ENCODE peak calls at places on chromosomes 11 and 22, in five cellular contexts. One of them, this sample, is unnamed. For H3K4me1, the result is how much of the 10 kb centered on the place peaks cover.

GRCh38 chr22:19037282-19038163 is 84.7 kb downstream of the DGCR2 start:
- DNase-seq in neural progenitor cell: no peak
- DNase-seq in A549: no peak
- DNase-seq in stomach: no peak
- DNase-seq in pancreas: no peak
- DNase-seq in this sample: peak

GRCh38 chr11:19355601-19356000 is 114.9 kb upstream of the E2F8 start:
- DNase-seq in neural progenitor cell: no peak
- DNase-seq in A549: no peak
- DNase-seq in stomach: no peak
- DNase-seq in pancreas: no peak
- DNase-seq in this sample: no peak

GRCh38 chr11:8019671-8020597 is 32.8 kb downstream of the EIF3F start:
- DNase-seq in neural progenitor cell: peak
- DNase-seq in A549: peak
- DNase-seq in stomach: no peak
- DNase-seq in pancreas: no peak
- DNase-seq in this sample: no peak

GRCh38 chr11:66768818-66769217 is 39.8 kb upstream of the SPTBN2 start:
- DNase-seq in neural progenitor cell: no peak
- DNase-seq in A549: no peak
- DNase-seq in stomach: no peak
- DNase-seq in pancreas: no peak
- DNase-seq in this sample: no peak

GRCh38 chr11:95925011-95925410 is 1.1 kb upstream of the MTMR2 start:
- DNase-seq in neural progenitor cell: peak
- DNase-seq in A549: peak
- DNase-seq in stomach: no peak
- DNase-seq in pancreas: no peak
- DNase-seq in this sample: no peak

GRCh38 chr11:125276635-125277008 is 112.1 kb downstream of the PKNOX2 start:
- DNase-seq in neural progenitor cell: no peak
- DNase-seq in A549: no peak
- DNase-seq in stomach: no peak
- DNase-seq in pancreas: no peak
- DNase-seq in this sample: no peak

GRCh38 chr22:22201185-22201924 is 43.2 kb upstream of the VPREB1 start:
- DNase-seq in neural progenitor cell: peak
- DNase-seq in A549: peak
- DNase-seq in stomach: peak
- DNase-seq in pancreas: no peak
- DNase-seq in this sample: no peak

GRCh38 chr11:32440372-32440888 is 5.1 kb upstream of the WT1 start:
- DNase-seq in neural progenitor cell: no peak
- DNase-seq in A549: no peak
- DNase-seq in stomach: no peak
- DNase-seq in pancreas: no peak
- DNase-seq in this sample: no peak

GRCh38 chr22:30561402-30562154 is 12.9 kb downstream of the GAL3ST1 start:
- DNase-seq in neural progenitor cell: no peak
- DNase-seq in A549: no peak
- DNase-seq in stomach: no peak
- DNase-seq in pancreas: no peak
- DNase-seq in this sample: no peak

GRCh38 chr22:29871684-29872083 is 11.3 kb upstream of the MTMR3 start:
- DNase-seq in neural progenitor cell: peak
- DNase-seq in A549: no peak
- DNase-seq in stomach: no peak
- DNase-seq in pancreas: no peak
- DNase-seq in this sample: no peak

GRCh38 chr11:75469785-75470405 is 36.9 kb upstream of the KLHL35 start:
- DNase-seq in neural progenitor cell: no peak
- DNase-seq in A549: no peak
- DNase-seq in stomach: no peak
- DNase-seq in pancreas: no peak
- DNase-seq in this sample: no peak

GRCh38 chr11:36095716-36096115 is 151.9 kb downstream of the LDLRAD3 start:
- DNase-seq in neural progenitor cell: no peak
- DNase-seq in A549: no peak
- DNase-seq in stomach: no peak
- DNase-seq in pancreas: no peak
- DNase-seq in this sample: no peak

GRCh38 chr11:25423436-25424184 is 908.3 kb upstream of the ANO3 start:
- DNase-seq in neural progenitor cell: no peak
- DNase-seq in A549: no peak
- DNase-seq in stomach: no peak
- DNase-seq in pancreas: no peak
- DNase-seq in this sample: no peak

GRCh38 chr22:45104313-45104712 is 59.4 kb upstream of the NUP50 start:
- DNase-seq in neural progenitor cell: no peak
- DNase-seq in A549: no peak
- DNase-seq in stomach: no peak
- DNase-seq in pancreas: no peak
- DNase-seq in this sample: no peak

GRCh38 chr11:46418751-46419150 is 27.2 kb upstream of the CHRM4 start:
- DNase-seq in neural progenitor cell: peak
- DNase-seq in A549: no peak
- DNase-seq in stomach: no peak
- DNase-seq in pancreas: no peak
- DNase-seq in this sample: no peak

GRCh38 chr11:126588630-126589491 is 233.4 kb downstream of the ST3GAL4 start:
- DNase-seq in neural progenitor cell: no peak
- DNase-seq in A549: no peak
- DNase-seq in stomach: no peak
- DNase-seq in pancreas: no peak
- DNase-seq in this sample: no peak

GRCh38 chr22:39725351-39726035 is 154.9 kb downstream of the CACNA1I start:
- DNase-seq in neural progenitor cell: no peak
- DNase-seq in A549: no peak
- DNase-seq in stomach: no peak
- DNase-seq in pancreas: no peak
- DNase-seq in this sample: no peak

GRCh38 chr11:70933986-70934583 is 318.3 kb downstream of the SHANK2 start:
- DNase-seq in neural progenitor cell: no peak
- DNase-seq in A549: no peak
- DNase-seq in stomach: no peak
- DNase-seq in pancreas: no peak
- DNase-seq in this sample: no peak

GRCh38 chr22:33539902-33540751 is 380.1 kb downstream of the LARGE1 start:
- DNase-seq in neural progenitor cell: no peak
- DNase-seq in A549: peak
- DNase-seq in stomach: peak
- DNase-seq in pancreas: peak
- DNase-seq in this sample: peak
- H3K4me1 ChIP-seq in neural progenitor cell: under half
- H3K4me1 ChIP-seq in A549: half or more
- H3K4me1 ChIP-seq in stomach: under half
- H3K4me1 ChIP-seq in pancreas: under half
- H3K4me1 ChIP-seq in this sample: under half

DNA sequence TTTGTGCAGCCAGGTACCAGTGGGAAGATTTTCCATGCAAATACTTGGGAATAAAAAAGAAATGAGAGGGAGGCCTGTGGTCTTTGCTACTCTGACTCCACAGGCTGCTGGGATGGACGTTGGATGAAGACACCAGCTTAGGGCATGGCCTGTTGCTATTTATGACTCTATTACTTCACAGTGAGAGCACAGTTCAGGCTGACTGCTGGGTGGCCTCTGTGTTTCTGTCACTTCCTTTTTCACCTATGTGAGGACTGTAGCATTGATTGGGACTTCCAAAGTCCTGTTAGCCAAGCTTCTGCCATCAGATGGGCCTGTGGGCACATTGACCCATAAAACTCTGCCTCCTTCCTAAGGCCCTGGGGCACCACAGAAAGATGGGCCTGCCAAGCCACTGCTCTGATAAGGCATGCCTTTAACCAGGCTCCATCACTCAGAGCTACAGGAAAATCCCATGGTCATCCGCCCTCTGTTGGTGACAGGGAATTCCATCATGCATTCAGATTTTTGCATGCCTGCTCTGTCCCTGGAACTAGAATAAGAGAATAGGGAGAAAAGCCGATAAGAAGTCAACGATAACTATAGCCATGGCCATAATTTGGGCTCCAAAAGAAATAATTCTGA is 64.6 kb downstream of the KCNJ1 start:
- DNase-seq in neural progenitor cell: peak
- DNase-seq in A549: peak
- DNase-seq in stomach: peak
- DNase-seq in pancreas: peak
- DNase-seq in this sample: no peak
- TF ChIP-seq CTCF in neural progenitor cell: peak
- TF ChIP-seq CTCF in A549: no peak
- TF ChIP-seq CTCF in stomach: no peak
- TF ChIP-seq CTCF in pancreas: peak
- TF ChIP-seq CTCF in this sample: no peak

DNA sequence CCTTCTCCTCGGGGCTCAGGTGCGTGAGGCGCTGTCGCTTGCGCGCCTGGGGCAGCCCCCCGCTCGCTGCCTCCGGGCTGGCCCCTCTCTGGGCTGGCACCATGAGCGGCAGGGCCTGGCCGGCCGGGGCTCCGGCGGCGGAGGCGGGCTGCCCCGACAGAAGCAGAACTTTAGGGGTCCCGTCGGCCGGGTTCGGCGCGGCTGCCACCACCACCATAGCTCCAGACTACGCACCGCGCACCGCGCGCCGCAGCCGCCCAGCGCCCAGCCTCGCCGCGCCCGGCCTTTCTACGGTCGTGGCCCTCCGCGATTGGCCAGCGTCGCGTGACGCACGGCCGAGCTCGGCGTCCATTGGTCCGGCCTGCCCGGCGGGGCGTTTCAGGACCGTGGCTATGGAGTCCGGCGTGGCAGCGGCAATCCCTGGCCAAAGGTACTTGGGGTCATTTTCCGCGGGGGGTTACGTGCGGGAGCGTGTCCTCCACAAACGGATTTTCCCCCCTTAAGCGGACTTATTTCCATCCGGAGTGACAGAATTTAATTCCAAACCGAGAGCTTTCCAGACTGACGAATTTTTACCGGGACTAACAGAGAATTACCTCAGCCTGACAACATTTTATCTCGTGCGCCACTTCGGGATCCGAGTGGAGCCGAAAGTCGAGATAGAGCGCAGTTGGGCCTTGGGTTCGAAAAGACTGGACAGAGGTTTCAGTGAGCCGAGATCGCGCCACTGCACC is at the start of gene XBP1:
- DNase-seq in neural progenitor cell: peak
- DNase-seq in A549: peak
- DNase-seq in stomach: peak
- DNase-seq in pancreas: peak
- DNase-seq in this sample: peak
- H3K4me1 ChIP-seq in neural progenitor cell: under half
- H3K4me1 ChIP-seq in A549: under half
- H3K4me1 ChIP-seq in stomach: under half
- H3K4me1 ChIP-seq in pancreas: under half
- H3K4me1 ChIP-seq in this sample: half or more

GRCh38 chr22:41525450-41526225 is 18.6 kb downstream of the POLR3H start:
- DNase-seq in neural progenitor cell: no peak
- DNase-seq in A549: no peak
- DNase-seq in stomach: no peak
- DNase-seq in pancreas: no peak
- DNase-seq in this sample: no peak

GRCh38 chr22:41523464-41524221 is 20.6 kb downstream of the POLR3H start:
- DNase-seq in neural progenitor cell: no peak
- DNase-seq in A549: no peak
- DNase-seq in stomach: peak
- DNase-seq in pancreas: peak
- DNase-seq in this sample: peak

GRCh38 chr22:41526226-41526531 is 18.1 kb downstream of the POLR3H start:
- DNase-seq in neural progenitor cell: no peak
- DNase-seq in A549: no peak
- DNase-seq in stomach: no peak
- DNase-seq in pancreas: no peak
- DNase-seq in this sample: no peak

GRCh38 chr22:41524283-41524682 is 20.0 kb downstream of the POLR3H start:
- DNase-seq in neural progenitor cell: no peak
- DNase-seq in A549: no peak
- DNase-seq in stomach: peak
- DNase-seq in pancreas: peak
- DNase-seq in this sample: peak

GRCh38 chr22:41524809-41525449 is 19.3 kb downstream of the POLR3H start:
- DNase-seq in neural progenitor cell: no peak
- DNase-seq in A549: no peak
- DNase-seq in stomach: peak
- DNase-seq in pancreas: no peak
- DNase-seq in this sample: peak
- TF ChIP-seq CTCF in neural progenitor cell: no peak
- TF ChIP-seq CTCF in A549: no peak
- TF ChIP-seq CTCF in stomach: no peak
- TF ChIP-seq CTCF in pancreas: no peak
- TF ChIP-seq CTCF in this sample: no peak

GRCh38 chr11:77883775-77884174 is 62.8 kb downstream of the AAMDC start:
- DNase-seq in neural progenitor cell: no peak
- DNase-seq in A549: no peak
- DNase-seq in stomach: no peak
- DNase-seq in pancreas: no peak
- DNase-seq in this sample: no peak

GRCh38 chr11:77884186-77884828 is 63.4 kb downstream of the AAMDC start:
- DNase-seq in neural progenitor cell: no peak
- DNase-seq in A549: no peak
- DNase-seq in stomach: no peak
- DNase-seq in pancreas: no peak
- DNase-seq in this sample: no peak

GRCh38 chr11:77882396-77882795 is 61.5 kb downstream of the AAMDC start:
- DNase-seq in neural progenitor cell: no peak
- DNase-seq in A549: no peak
- DNase-seq in stomach: no peak
- DNase-seq in pancreas: no peak
- DNase-seq in this sample: no peak

GRCh38 chr11:77884829-77885190 is 63.9 kb downstream of the AAMDC start:
- DNase-seq in neural progenitor cell: no peak
- DNase-seq in A549: no peak
- DNase-seq in stomach: no peak
- DNase-seq in pancreas: no peak
- DNase-seq in this sample: no peak

DNA sequence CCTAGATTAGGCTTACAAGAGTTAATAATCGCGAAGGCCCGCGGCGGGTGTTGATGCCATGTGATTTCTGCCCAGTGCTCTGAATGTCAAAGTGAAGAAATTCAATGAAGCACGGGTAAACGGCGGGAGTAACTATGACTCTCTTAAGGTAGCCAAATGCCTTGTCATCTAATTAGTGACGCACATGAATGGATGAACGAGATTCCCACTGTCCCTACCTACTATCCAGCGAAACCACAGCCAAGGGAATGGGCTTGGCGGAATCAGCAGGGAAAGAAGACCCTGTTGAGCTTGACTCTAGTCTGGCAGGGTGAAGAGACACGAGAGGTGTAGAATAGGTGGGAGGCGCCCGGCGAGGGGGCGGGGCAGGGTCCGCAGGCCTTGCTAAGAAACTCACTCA is 65.5 kb downstream of the AAMDC start:
- DNase-seq in neural progenitor cell: no peak
- DNase-seq in A549: no peak
- DNase-seq in stomach: no peak
- DNase-seq in pancreas: no peak
- DNase-seq in this sample: no peak
- H3K4me1 ChIP-seq in neural progenitor cell: under half
- H3K4me1 ChIP-seq in A549: under half
- H3K4me1 ChIP-seq in stomach: under half
- H3K4me1 ChIP-seq in pancreas: under half
- H3K4me1 ChIP-seq in this sample: under half

This sample was measured in tibial artery.